ENCODE peak calls at places on chromosomes 11 and 22, in six cellular contexts. One of them, this sample, is unnamed.

GRCh38 chr11:109933126-109933525 is 160.1 kb upstream of the ZC3H12C start:
- DNase-seq in A549: no peak
- DNase-seq in K562: peak; percentile 31
- DNase-seq in NB4: no peak
- DNase-seq in HepG2: no peak
- DNase-seq in GM12878: no peak
- DNase-seq in this sample: no peak

GRCh38 chr11:84069048-84069447 is 782.9 kb upstream of the CCDC90B start:
- DNase-seq in A549: no peak
- DNase-seq in K562: no peak
- DNase-seq in NB4: no peak
- DNase-seq in HepG2: no peak
- DNase-seq in GM12878: no peak
- DNase-seq in this sample: no peak

GRCh38 chr11:1218788-1219445 is 3.9 kb upstream of the MUC5B start:
- DNase-seq in A549: no peak
- DNase-seq in K562: no peak
- DNase-seq in NB4: no peak
- DNase-seq in HepG2: no peak
- DNase-seq in GM12878: no peak
- DNase-seq in this sample: no peak

GRCh38 chr11:44936527-44936926 is 14.2 kb downstream of the TP53I11 start:
- DNase-seq in A549: peak; percentile 68
- DNase-seq in K562: peak; percentile 82
- DNase-seq in NB4: peak; percentile 87
- DNase-seq in HepG2: peak; percentile 50
- DNase-seq in GM12878: no peak
- DNase-seq in this sample: peak; percentile 82

GRCh38 chr22:48760481-48761238 is 1067.0 kb downstream of the BRD1 start:
- DNase-seq in A549: no peak
- DNase-seq in K562: no peak
- DNase-seq in NB4: no peak
- DNase-seq in HepG2: no peak
- DNase-seq in GM12878: no peak
- DNase-seq in this sample: no peak

GRCh38 chr22:27019827-27020226 is 362.4 kb downstream of the MIAT start:
- DNase-seq in A549: peak; percentile 5
- DNase-seq in K562: no peak
- DNase-seq in NB4: no peak
- DNase-seq in HepG2: no peak
- DNase-seq in GM12878: no peak
- DNase-seq in this sample: no peak

GRCh38 chr11:77071077-77071476 is 4.3 kb downstream of the CAPN5 start:
- DNase-seq in A549: no peak
- DNase-seq in K562: no peak
- DNase-seq in NB4: no peak
- DNase-seq in HepG2: no peak
- DNase-seq in GM12878: no peak
- DNase-seq in this sample: no peak

GRCh38 chr11:11074686-11075370 is 217.0 kb upstream of the ZBED5 start:
- DNase-seq in A549: no peak
- DNase-seq in K562: no peak
- DNase-seq in NB4: no peak
- DNase-seq in HepG2: no peak
- DNase-seq in GM12878: no peak
- DNase-seq in this sample: no peak

GRCh38 chr11:17439316-17439782 is 37.3 kb downstream of the ABCC8 start:
- DNase-seq in A549: peak; percentile 69
- DNase-seq in K562: no peak
- DNase-seq in NB4: no peak
- DNase-seq in HepG2: peak; percentile 86
- DNase-seq in GM12878: no peak
- DNase-seq in this sample: no peak

GRCh38 chr11:104694259-104695070 is 203.8 kb downstream of the CASP12 start:
- DNase-seq in A549: no peak
- DNase-seq in K562: no peak
- DNase-seq in NB4: peak; percentile 24
- DNase-seq in HepG2: no peak
- DNase-seq in GM12878: no peak
- DNase-seq in this sample: peak; percentile 82

GRCh38 chr11:48055292-48056132 is 75.2 kb downstream of the PTPRJ start:
- DNase-seq in A549: no peak
- DNase-seq in K562: peak; percentile 56
- DNase-seq in NB4: peak; percentile 88
- DNase-seq in HepG2: peak; percentile 34
- DNase-seq in GM12878: no peak
- DNase-seq in this sample: no peak

GRCh38 chr11:63510360-63511130 is 4.7 kb downstream of the LGALS12 start:
- DNase-seq in A549: no peak
- DNase-seq in K562: no peak
- DNase-seq in NB4: no peak
- DNase-seq in HepG2: no peak
- DNase-seq in GM12878: no peak
- DNase-seq in this sample: no peak

GRCh38 chr22:17919276-17920144 is 104.9 kb downstream of the MICAL3 start:
- DNase-seq in A549: no peak
- DNase-seq in K562: no peak
- DNase-seq in NB4: no peak
- DNase-seq in HepG2: no peak
- DNase-seq in GM12878: no peak
- DNase-seq in this sample: no peak

GRCh38 chr11:32056445-32056844 is 34.4 kb upstream of the RCN1 start:
- DNase-seq in A549: no peak
- DNase-seq in K562: no peak
- DNase-seq in NB4: peak; percentile 91
- DNase-seq in HepG2: no peak
- DNase-seq in GM12878: no peak
- DNase-seq in this sample: no peak

GRCh38 chr22:19174106-19175025 is 4.2 kb downstream of the SLC25A1 start:
- DNase-seq in A549: no peak
- DNase-seq in K562: peak; percentile 59
- DNase-seq in NB4: peak; percentile 56
- DNase-seq in HepG2: peak; percentile 57
- DNase-seq in GM12878: peak; percentile 15
- DNase-seq in this sample: no peak
- TF ChIP-seq MYC in A549: no peak
- TF ChIP-seq MYC in K562: peak; percentile 8
- TF ChIP-seq MYC in NB4: no peak
- TF ChIP-seq MYC in HepG2: peak; percentile 60
- TF ChIP-seq MYC in GM12878: no peak
- TF ChIP-seq MYC in this sample: no peak

GRCh38 chr11:18981897-18982296 is 42.7 kb upstream of the MRGPRX1 start:
- DNase-seq in A549: no peak
- DNase-seq in K562: no peak
- DNase-seq in NB4: no peak
- DNase-seq in HepG2: no peak
- DNase-seq in GM12878: no peak
- DNase-seq in this sample: no peak

GRCh38 chr11:18986744-18987143 is 47.5 kb upstream of the MRGPRX1 start:
- DNase-seq in A549: no peak
- DNase-seq in K562: no peak
- DNase-seq in NB4: no peak
- DNase-seq in HepG2: no peak
- DNase-seq in GM12878: no peak
- DNase-seq in this sample: no peak

GRCh38 chr11:18987454-18988231 is 48.4 kb upstream of the MRGPRX1 start:
- DNase-seq in A549: no peak
- DNase-seq in K562: no peak
- DNase-seq in NB4: no peak
- DNase-seq in HepG2: no peak
- DNase-seq in GM12878: no peak
- DNase-seq in this sample: no peak
- TF ChIP-seq MYC in A549: no peak
- TF ChIP-seq MYC in K562: no peak
- TF ChIP-seq MYC in NB4: no peak
- TF ChIP-seq MYC in HepG2: no peak
- TF ChIP-seq MYC in GM12878: no peak
- TF ChIP-seq MYC in this sample: no peak

DNA sequence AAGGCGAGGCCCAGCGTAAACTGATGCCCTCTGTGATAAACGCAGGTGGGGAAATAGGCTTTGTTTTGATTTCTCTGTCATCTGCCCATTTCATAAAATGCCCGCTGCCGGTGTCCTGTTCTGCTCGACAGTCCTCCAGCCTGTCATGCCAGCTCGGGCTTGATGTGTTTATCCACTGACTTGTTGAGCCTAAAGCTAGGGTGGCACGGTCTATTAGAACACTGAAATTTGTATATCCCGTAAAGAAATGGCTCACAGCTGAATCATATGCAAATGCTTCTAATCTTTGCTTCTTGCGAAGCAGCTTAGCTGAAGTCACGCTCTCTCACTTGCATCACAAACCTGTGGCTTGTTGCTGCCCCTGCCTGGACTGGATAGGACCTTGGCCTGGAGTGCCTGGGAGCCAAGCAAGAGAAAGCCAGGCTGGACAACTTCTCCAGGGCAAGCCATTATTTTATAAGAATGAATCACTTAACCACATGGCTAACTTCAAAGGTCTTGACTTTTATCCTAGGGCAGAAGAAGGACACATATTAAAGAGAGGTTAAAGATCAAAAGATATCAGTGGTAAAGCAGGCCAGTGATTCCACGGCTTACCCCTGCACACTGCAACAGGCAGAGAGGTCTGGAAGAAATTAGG is 33.1 kb downstream of the EHF start:
- DNase-seq in A549: peak; percentile 82
- DNase-seq in K562: peak; percentile 66
- DNase-seq in NB4: peak; percentile 8
- DNase-seq in HepG2: peak; percentile 92
- DNase-seq in GM12878: no peak
- DNase-seq in this sample: no peak
- TF ChIP-seq MYC in A549: peak; percentile 39
- TF ChIP-seq MYC in K562: no peak
- TF ChIP-seq MYC in NB4: no peak
- TF ChIP-seq MYC in HepG2: peak; percentile 59
- TF ChIP-seq MYC in GM12878: no peak
- TF ChIP-seq MYC in this sample: no peak

DNA sequence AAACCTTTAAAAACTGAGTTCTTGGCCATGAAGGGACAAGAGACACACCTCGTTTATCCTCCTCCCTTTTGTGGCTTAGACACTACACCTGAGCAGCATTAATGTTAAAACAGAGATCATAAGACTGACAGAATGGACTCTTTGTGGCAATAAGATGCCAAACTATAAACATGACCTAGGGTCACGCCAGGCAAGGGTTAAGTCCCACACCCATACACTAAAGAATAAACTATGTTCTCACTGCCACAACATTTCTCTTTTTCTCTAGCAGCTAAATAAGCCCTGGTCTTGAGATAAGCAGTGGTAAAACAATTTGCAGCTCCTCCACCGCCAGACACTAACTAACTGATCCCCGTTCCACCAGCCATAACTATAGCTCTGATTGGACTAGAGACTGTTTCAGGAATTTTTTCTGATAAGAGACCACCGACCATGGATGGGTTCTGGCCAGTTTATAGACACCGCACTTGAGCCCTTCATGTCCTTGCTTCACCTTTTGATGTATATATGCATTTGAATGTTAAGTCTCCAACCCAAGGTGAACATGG is 4.9 kb upstream of the SLCO2B1 start:
- DNase-seq in A549: no peak
- DNase-seq in K562: no peak
- DNase-seq in NB4: no peak
- DNase-seq in HepG2: no peak
- DNase-seq in GM12878: no peak
- DNase-seq in this sample: no peak
- TF ChIP-seq MYC in A549: no peak
- TF ChIP-seq MYC in K562: no peak
- TF ChIP-seq MYC in NB4: no peak
- TF ChIP-seq MYC in HepG2: no peak
- TF ChIP-seq MYC in GM12878: no peak
- TF ChIP-seq MYC in this sample: no peak

GRCh38 chr11:46107780-46108179 is 13.5 kb downstream of the PHF21A start:
- DNase-seq in A549: no peak
- DNase-seq in K562: peak; percentile 43
- DNase-seq in NB4: no peak
- DNase-seq in HepG2: no peak
- DNase-seq in GM12878: no peak
- DNase-seq in this sample: no peak
- TF ChIP-seq MYC in A549: no peak
- TF ChIP-seq MYC in K562: no peak
- TF ChIP-seq MYC in NB4: no peak
- TF ChIP-seq MYC in HepG2: no peak
- TF ChIP-seq MYC in GM12878: no peak
- TF ChIP-seq MYC in this sample: no peak

GRCh38 chr22:38728899-38729796 is 23.4 kb downstream of the GTPBP1 start:
- DNase-seq in A549: no peak
- DNase-seq in K562: no peak
- DNase-seq in NB4: no peak
- DNase-seq in HepG2: peak; percentile 28
- DNase-seq in GM12878: no peak
- DNase-seq in this sample: no peak

GRCh38 chr22:38727530-38728451 is 22.0 kb downstream of the GTPBP1 start:
- DNase-seq in A549: no peak
- DNase-seq in K562: no peak
- DNase-seq in NB4: no peak
- DNase-seq in HepG2: no peak
- DNase-seq in GM12878: no peak
- DNase-seq in this sample: no peak

GRCh38 chr22:38731703-38732161 is 24.1 kb downstream of the SUN2 start:
- DNase-seq in A549: no peak
- DNase-seq in K562: no peak
- DNase-seq in NB4: no peak
- DNase-seq in HepG2: no peak
- DNase-seq in GM12878: no peak
- DNase-seq in this sample: no peak

GRCh38 chr22:38730411-38730871 is 24.7 kb downstream of the GTPBP1 start:
- DNase-seq in A549: no peak
- DNase-seq in K562: no peak
- DNase-seq in NB4: no peak
- DNase-seq in HepG2: no peak
- DNase-seq in GM12878: no peak
- DNase-seq in this sample: no peak

GRCh38 chr22:38729946-38730345 is 24.2 kb downstream of the GTPBP1 start:
- DNase-seq in A549: no peak
- DNase-seq in K562: no peak
- DNase-seq in NB4: no peak
- DNase-seq in HepG2: no peak
- DNase-seq in GM12878: no peak
- DNase-seq in this sample: no peak
- TF ChIP-seq MYC in A549: no peak
- TF ChIP-seq MYC in K562: no peak
- TF ChIP-seq MYC in NB4: no peak
- TF ChIP-seq MYC in HepG2: no peak
- TF ChIP-seq MYC in GM12878: no peak
- TF ChIP-seq MYC in this sample: no peak

GRCh38 chr11:28146123-28146751 is 38.0 kb downstream of the METTL15 start:
- DNase-seq in A549: peak; percentile 60
- DNase-seq in K562: peak; percentile 19
- DNase-seq in NB4: peak; percentile 49
- DNase-seq in HepG2: peak; percentile 59
- DNase-seq in GM12878: no peak
- DNase-seq in this sample: peak; percentile 87
- TF ChIP-seq MYC in A549: no peak
- TF ChIP-seq MYC in K562: no peak
- TF ChIP-seq MYC in NB4: no peak
- TF ChIP-seq MYC in HepG2: no peak
- TF ChIP-seq MYC in GM12878: no peak
- TF ChIP-seq MYC in this sample: no peak